ENCODE peak calls at places on chromosomes 4 and X, in four cellular contexts. R is H9, U is SK-N-SH, X is fibroblast of lung. Q is an unnamed sample.
A peak's percentile ranks its signal among the peaks of the same experiment; 100 is the strongest.

GRCh38 chr4:94168321-94168720 is 39.3 kb upstream of the SMARCAD1 start:
- DNase-seq in R (no peak), U (no peak), X (no peak), Q (no peak)

GRCh38 chr4:2063557-2064275 is 4.6 kb downstream of the NAT8L start:
- DNase-seq in R (no peak), U (no peak), X (no peak), Q (no peak)

GRCh38 chr4:75723117-75723801 is 1.1 kb upstream of the USO1 start:
- DNase-seq in R (no peak), U (peak; percentile 32), X (no peak), Q (no peak)

GRCh38 chr4:153789741-153790651 is 1.1 kb upstream of the SFRP2 start:
- DNase-seq in R (peak; percentile 97), U (peak; percentile 38), X (peak; percentile 26), Q (no peak)

GRCh38 chr4:153488006-153488718 is 22.0 kb downstream of the TMEM131L start:
- DNase-seq in R (no peak), U (no peak), X (peak; percentile 28), Q (no peak)

GRCh38 chr4:151931563-151931962 is 170.8 kb upstream of the GATB start:
- DNase-seq in R (no peak), U (no peak), X (no peak), Q (no peak)

GRCh38 chrX:44971674-44972073 is 98.7 kb downstream of the KDM6A start:
- DNase-seq in R (no peak), U (peak; percentile 15), X (no peak), Q (no peak)

GRCh38 chr4:101279377-101279871 is 67.9 kb downstream of the PPP3CA start:
- DNase-seq in R (no peak), U (peak; percentile 17), X (peak; percentile 92), Q (peak; percentile 9)

GRCh38 chrX:57964975-57965374 is 54.7 kb upstream of the ZXDA start:
- DNase-seq in R (no peak), U (no peak), X (no peak), Q (no peak)

GRCh38 chr4:89610236-89610635 is 226.7 kb downstream of the SNCA start:
- DNase-seq in R (no peak), U (no peak), X (no peak), Q (no peak)

GRCh38 chrX:20974326-20974725 is 399.9 kb upstream of the CNKSR2 start:
- DNase-seq in R (no peak), U (no peak), X (peak; percentile 12), Q (no peak)

GRCh38 chr4:184844742-184845141 is 19.0 kb upstream of the ACSL1 start:
- DNase-seq in R (no peak), U (no peak), X (no peak), Q (no peak)

GRCh38 chr4:1690698-1691097 is 6.6 kb upstream of the FAM53A start:
- DNase-seq in R (no peak), U (no peak), X (no peak), Q (no peak)

GRCh38 chrX:121128946-121129345 is 81.5 kb downstream of the GLUD2 start:
- DNase-seq in R (no peak), U (no peak), X (no peak), Q (no peak)

GRCh38 chrX:39815621-39816020 is 282.1 kb downstream of the BCOR start:
- DNase-seq in R (peak; percentile 56), U (no peak), X (no peak), Q (no peak)

GRCh38 chrX:16892504-16893362 is 22.6 kb upstream of the RBBP7 start:
- DNase-seq in R (peak; percentile 92), U (peak; percentile 67), X (peak; percentile 84), Q (no peak)

GRCh38 chr4:41532336-41532735 is 5.6 kb upstream of the LIMCH1 start:
- DNase-seq in R (no peak), U (no peak), X (no peak), Q (no peak)

GRCh38 chr4:110516106-110516922 is 40.4 kb downstream of the ENPEP start:
- DNase-seq in R (peak; percentile 87), U (peak; percentile 37), X (peak; percentile 63), Q (peak; percentile 9)

GRCh38 chrX:115229337-115229991 is 4.4 kb downstream of the LRCH2 start:
- DNase-seq in R (no peak), U (no peak), X (no peak), Q (no peak)

GRCh38 chrX:39157796-39158195 is 356.5 kb downstream of the MID1IP1 start:
- DNase-seq in R (no peak), U (no peak), X (no peak), Q (no peak)

GRCh38 chrX:119870626-119871131 is 854 bp downstream of the RNF113A start:
- DNase-seq in R (no peak), U (peak; percentile 26), X (peak; percentile 14), Q (no peak)

GRCh38 chrX:70219938-70220764 is 14.3 kb upstream of the AWAT1 start:
- DNase-seq in R (no peak), U (no peak), X (peak; percentile 73), Q (no peak)

GRCh38 chrX:12824944-12825343 is 33.7 kb downstream of the PRPS2 start:
- DNase-seq in R (no peak), U (no peak), X (peak; percentile 3), Q (no peak)

GRCh38 chr4:2058264-2059033 is 678 bp upstream of the NAT8L start:
- DNase-seq in R (peak; percentile 65), U (peak; percentile 93), X (no peak), Q (no peak)

GRCh38 chr4:153537493-153537960 is 71.4 kb downstream of the TMEM131L start:
- DNase-seq in R (no peak), U (no peak), X (no peak), Q (no peak)

GRCh38 chr4:84159767-84160166 is 339.3 kb downstream of the NKX6-1 start:
- DNase-seq in R (peak; percentile 64), U (no peak), X (no peak), Q (no peak)

GRCh38 chr4:170853422-170854021 is 763.8 kb upstream of the AADAT start:
- DNase-seq in R (peak; percentile 71), U (peak; percentile 33), X (no peak), Q (peak; percentile 63)

GRCh38 chr4:122603156-122603574 is 17.7 kb downstream of the IL21 start:
- DNase-seq in R (no peak), U (no peak), X (peak; percentile 20), Q (no peak)

GRCh38 chrX:130984782-130985181 is 73.4 kb upstream of the ARHGAP36 start:
- DNase-seq in R (no peak), U (no peak), X (peak; percentile 26), Q (no peak)

GRCh38 chr4:94458682-94459081 is 6.9 kb downstream of the PDLIM5 start:
- DNase-seq in R (no peak), U (no peak), X (no peak), Q (no peak)

GRCh38 chrX:33183366-33183765 is 28.0 kb downstream of the DMD start:
- DNase-seq in R (no peak), U (peak; percentile 9), X (peak; percentile 74), Q (peak; percentile 70)

GRCh38 chrX:56232221-56233082 is at the start of gene KLF8:
- DNase-seq in R (peak; percentile 77), U (no peak), X (peak; percentile 2), Q (peak; percentile 67)

GRCh38 chr4:179110356-179110755 is 1668.1 kb upstream of the AGA start:
- DNase-seq in R (no peak), U (no peak), X (peak; percentile 94), Q (no peak)

GRCh38 chrX:40947276-40947675 is 138.0 kb upstream of the USP9X start:
- DNase-seq in R (no peak), U (no peak), X (peak; percentile 38), Q (no peak)

GRCh38 chr4:110787109-110787508 is 164.2 kb upstream of the PITX2 start:
- DNase-seq in R (no peak), U (no peak), X (peak; percentile 8), Q (no peak)

GRCh38 chrX:10173331-10173900 is 16.6 kb downstream of the CLCN4 start:
- DNase-seq in R (peak; percentile 77), U (no peak), X (peak; percentile 50), Q (no peak)

GRCh38 chr4:163693776-163694175 is 199.3 kb downstream of the TMA16 start:
- DNase-seq in R (no peak), U (no peak), X (peak; percentile 53), Q (no peak)

GRCh38 chrX:54248309-54248708 is 65.3 kb upstream of the FAM120C start:
- DNase-seq in R (no peak), U (no peak), X (peak; percentile 31), Q (no peak)

GRCh38 chr4:8737601-8738279 is 133.9 kb downstream of the HMX1 start:
- DNase-seq in R (no peak), U (peak; percentile 8), X (no peak), Q (no peak)

GRCh38 chr4:150117629-150118028 is 39.4 kb downstream of the DCLK2 start:
- DNase-seq in R (no peak), U (no peak), X (no peak), Q (no peak)
- H3K9me3 ChIP-seq in R (no peaks in the 10 kb centered on the region), U (peaks cover 5% of the 10 kb centered on the region), X (no peaks in the 10 kb centered on the region), Q (peaks cover 14% of the 10 kb centered on the region)

DNA sequence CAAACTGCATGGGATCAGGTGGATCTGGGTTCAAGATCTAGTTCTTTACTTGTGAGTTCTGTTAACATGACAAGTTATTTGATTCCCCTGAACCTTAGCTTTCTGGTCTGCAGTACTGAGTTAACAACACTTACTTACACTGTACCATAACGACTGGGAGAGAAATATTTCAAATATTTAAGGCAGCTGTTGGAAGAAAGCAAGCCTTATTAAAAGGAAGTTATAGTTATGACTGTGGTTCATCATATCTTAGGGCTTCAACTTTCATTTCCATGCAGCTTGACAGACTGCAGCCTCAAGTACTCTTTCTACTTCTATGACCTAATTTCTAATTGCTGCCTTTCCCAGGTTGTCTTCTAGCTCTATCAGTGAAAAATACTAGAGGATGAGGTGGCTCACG is 40.0 kb upstream of the PDGFRA start:
- DNase-seq in R (no peak), U (no peak), X (peak; percentile 25), Q (no peak)
- H3K27ac ChIP-seq in R (no peak overlapping the region), U (peak overlapping the region; percentile 36), X (no peak overlapping the region), Q (no peak overlapping the region)

DNA sequence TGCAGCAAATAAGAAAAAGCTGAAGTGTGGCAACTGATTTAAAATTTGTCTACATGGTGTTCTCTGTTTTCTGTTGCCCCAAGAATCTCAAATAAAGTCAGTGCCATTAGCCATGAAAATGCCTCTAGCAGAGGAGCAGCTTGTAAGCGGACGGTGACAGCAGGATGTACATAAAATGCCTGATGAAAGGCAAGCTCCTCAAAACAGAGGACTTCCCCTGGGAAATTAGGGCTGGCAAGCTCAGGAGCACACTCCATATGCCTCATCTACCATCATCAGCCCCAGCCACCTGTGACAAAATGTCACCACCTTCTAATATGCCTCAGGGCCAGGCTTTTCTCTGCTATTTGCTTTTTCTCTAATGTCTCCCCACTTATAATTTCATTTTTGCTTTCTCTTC is 54.5 kb downstream of the ASB9 start:
- DNase-seq in R (no peak), U (no peak), X (no peak), Q (no peak)
- H3K27me3 ChIP-seq in R (no peaks in the 10 kb centered on the region), U (no peaks in the 10 kb centered on the region), X (no peaks in the 10 kb centered on the region), Q (no peaks in the 10 kb centered on the region)

GRCh38 chr4:386708-387105 is 49.1 kb downstream of the ZNF141 start:
- DNase-seq in R (no peak), U (no peak), X (no peak), Q (no peak)
- H3K9me3 ChIP-seq in R (peaks cover 26% of the 10 kb centered on the region), U (no peaks in the 10 kb centered on the region), X (no peaks in the 10 kb centered on the region), Q (peaks cover 91% of the 10 kb centered on the region)

GRCh38 chrX:46838974-46839480 is 2.2 kb downstream of the RP2 start:
- DNase-seq in R (no peak), U (no peak), X (no peak), Q (no peak)
- H3K27ac ChIP-seq in R (no peak overlapping the region), U (peak overlapping the region; percentile 92), X (peak overlapping the region; percentile 34), Q (no peak overlapping the region)